ENCODE peak calls at places on chromosome 21, in six cellular contexts. One of them, this sample, is unnamed.

GRCh38 chr21:43884012-43884860 is 19.2 kb downstream of the AGPAT3 start:
- DNase-seq in uterus: no peak
- DNase-seq in HCT116: peak; percentile 83
- DNase-seq in body of pancreas: peak; percentile 73
- DNase-seq in IMR-90: no peak
- DNase-seq in BE2C: peak; percentile 34
- DNase-seq in this sample: no peak

GRCh38 chr21:14877581-14878228 is 187.1 kb downstream of the NRIP1 start:
- DNase-seq in uterus: no peak
- DNase-seq in body of pancreas: no peak
- DNase-seq in BE2C: no peak
- DNase-seq in HCT116: no peak
- DNase-seq in IMR-90: peak; percentile 49
- DNase-seq in this sample: no peak

GRCh38 chr21:26852422-26852821 is 7.2 kb upstream of the ADAMTS1 start:
- DNase-seq in IMR-90: no peak
- DNase-seq in body of pancreas: no peak
- DNase-seq in HCT116: no peak
- DNase-seq in BE2C: no peak
- DNase-seq in uterus: no peak
- DNase-seq in this sample: no peak

GRCh38 chr21:34074283-34075098 is 1.1 kb downstream of the MRPS6 start:
- DNase-seq in BE2C: no peak
- DNase-seq in body of pancreas: no peak
- DNase-seq in IMR-90: no peak
- DNase-seq in uterus: no peak
- DNase-seq in HCT116: no peak
- DNase-seq in this sample: no peak

GRCh38 chr21:14120091-14120734 is 90.5 kb downstream of the LIPI start:
- DNase-seq in HCT116: no peak
- DNase-seq in uterus: no peak
- DNase-seq in body of pancreas: peak; percentile 26
- DNase-seq in IMR-90: peak; percentile 8
- DNase-seq in BE2C: peak; percentile 75
- DNase-seq in this sample: peak; percentile 16

GRCh38 chr21:38468989-38469388 is 29.3 kb downstream of the ERG start:
- DNase-seq in IMR-90: no peak
- DNase-seq in BE2C: no peak
- DNase-seq in HCT116: no peak
- DNase-seq in body of pancreas: no peak
- DNase-seq in uterus: no peak
- DNase-seq in this sample: no peak

GRCh38 chr21:39385299-39386145 is 36.6 kb upstream of the HMGN1 start:
- DNase-seq in uterus: peak; percentile 79
- DNase-seq in body of pancreas: peak; percentile 97
- DNase-seq in HCT116: no peak
- DNase-seq in IMR-90: peak; percentile 75
- DNase-seq in BE2C: peak; percentile 90
- DNase-seq in this sample: no peak

GRCh38 chr21:35648512-35648911 is 411.8 kb downstream of the SETD4 start:
- DNase-seq in uterus: no peak
- DNase-seq in BE2C: no peak
- DNase-seq in IMR-90: no peak
- DNase-seq in body of pancreas: peak; percentile 47
- DNase-seq in HCT116: no peak
- DNase-seq in this sample: no peak

GRCh38 chr21:37552496-37553399 is 186.2 kb downstream of the DYRK1A start:
- DNase-seq in uterus: no peak
- DNase-seq in HCT116: no peak
- DNase-seq in body of pancreas: no peak
- DNase-seq in IMR-90: no peak
- DNase-seq in BE2C: no peak
- DNase-seq in this sample: no peak

GRCh38 chr21:25329227-25329626 is 278.1 kb downstream of the MRPL39 start:
- DNase-seq in IMR-90: peak; percentile 91
- DNase-seq in uterus: no peak
- DNase-seq in body of pancreas: no peak
- DNase-seq in HCT116: no peak
- DNase-seq in BE2C: no peak
- DNase-seq in this sample: no peak

GRCh38 chr21:32253215-32253641 is 25.6 kb downstream of the MIS18A start:
- DNase-seq in uterus: peak; percentile 59
- DNase-seq in IMR-90: peak; percentile 65
- DNase-seq in HCT116: no peak
- DNase-seq in body of pancreas: peak; percentile 59
- DNase-seq in BE2C: peak; percentile 32
- DNase-seq in this sample: no peak

GRCh38 chr21:36626791-36627190 is 72.1 kb upstream of the SIM2 start:
- DNase-seq in IMR-90: no peak
- DNase-seq in uterus: no peak
- DNase-seq in BE2C: no peak
- DNase-seq in body of pancreas: no peak
- DNase-seq in HCT116: no peak
- DNase-seq in this sample: no peak

GRCh38 chr21:40421121-40421520 is 425.8 kb downstream of the DSCAM start:
- DNase-seq in BE2C: no peak
- DNase-seq in IMR-90: no peak
- DNase-seq in HCT116: no peak
- DNase-seq in uterus: no peak
- DNase-seq in body of pancreas: no peak
- DNase-seq in this sample: no peak

GRCh38 chr21:18603246-18603645 is 199.7 kb upstream of the TMPRSS15 start:
- DNase-seq in BE2C: no peak
- DNase-seq in HCT116: no peak
- DNase-seq in body of pancreas: no peak
- DNase-seq in uterus: no peak
- DNase-seq in IMR-90: no peak
- DNase-seq in this sample: no peak

GRCh38 chr21:39175154-39175553 is 8.1 kb downstream of the PSMG1 start:
- DNase-seq in uterus: no peak
- DNase-seq in BE2C: no peak
- DNase-seq in IMR-90: peak; percentile 40
- DNase-seq in HCT116: no peak
- DNase-seq in body of pancreas: no peak
- DNase-seq in this sample: no peak

GRCh38 chr21:36113647-36114428 is 21.0 kb upstream of the CBR3 start:
- DNase-seq in body of pancreas: peak; percentile 30
- DNase-seq in IMR-90: no peak
- DNase-seq in BE2C: no peak
- DNase-seq in HCT116: no peak
- DNase-seq in uterus: no peak
- DNase-seq in this sample: no peak

GRCh38 chr21:41219498-41220207 is 51.7 kb downstream of the BACE2 start:
- DNase-seq in BE2C: no peak
- DNase-seq in body of pancreas: peak; percentile 21
- DNase-seq in HCT116: no peak
- DNase-seq in uterus: no peak
- DNase-seq in IMR-90: no peak
- DNase-seq in this sample: no peak

GRCh38 chr21:35988396-35989140 is 71.8 kb downstream of the SETD4 start:
- DNase-seq in IMR-90: no peak
- DNase-seq in uterus: no peak
- DNase-seq in body of pancreas: no peak
- DNase-seq in BE2C: no peak
- DNase-seq in HCT116: no peak
- DNase-seq in this sample: no peak

GRCh38 chr21:43934716-43935705 is 70.0 kb downstream of the AGPAT3 start:
- DNase-seq in BE2C: no peak
- DNase-seq in IMR-90: no peak
- DNase-seq in body of pancreas: no peak
- DNase-seq in uterus: no peak
- DNase-seq in HCT116: no peak
- DNase-seq in this sample: no peak

GRCh38 chr21:41143596-41144325 is 24.2 kb upstream of the BACE2 start:
- DNase-seq in BE2C: no peak
- DNase-seq in body of pancreas: no peak
- DNase-seq in uterus: no peak
- DNase-seq in IMR-90: no peak
- DNase-seq in HCT116: no peak
- DNase-seq in this sample: no peak

GRCh38 chr21:32472890-32473765 is 60.6 kb downstream of the EVA1C start:
- DNase-seq in body of pancreas: no peak
- DNase-seq in HCT116: no peak
- DNase-seq in uterus: no peak
- DNase-seq in IMR-90: no peak
- DNase-seq in BE2C: no peak
- DNase-seq in this sample: no peak

GRCh38 chr21:18499761-18500376 is 96.3 kb upstream of the TMPRSS15 start:
- DNase-seq in HCT116: peak; percentile 10
- DNase-seq in uterus: no peak
- DNase-seq in body of pancreas: peak; percentile 44
- DNase-seq in BE2C: peak; percentile 75
- DNase-seq in IMR-90: peak; percentile 13
- DNase-seq in this sample: no peak

GRCh38 chr21:18142639-18143038 is 102.0 kb upstream of the CHODL start:
- DNase-seq in BE2C: no peak
- DNase-seq in body of pancreas: no peak
- DNase-seq in HCT116: no peak
- DNase-seq in IMR-90: no peak
- DNase-seq in uterus: no peak
- DNase-seq in this sample: no peak

GRCh38 chr21:31403596-31404333 is 59.7 kb upstream of the TIAM1 start:
- DNase-seq in body of pancreas: no peak
- DNase-seq in uterus: no peak
- DNase-seq in IMR-90: no peak
- DNase-seq in BE2C: no peak
- DNase-seq in HCT116: no peak
- DNase-seq in this sample: no peak

GRCh38 chr21:35503646-35504045 is 454.5 kb upstream of the RUNX1 start:
- DNase-seq in uterus: no peak
- DNase-seq in IMR-90: peak; percentile 6
- DNase-seq in HCT116: no peak
- DNase-seq in body of pancreas: peak; percentile 31
- DNase-seq in BE2C: no peak
- DNase-seq in this sample: no peak

GRCh38 chr21:32824950-32825349 is 53.4 kb upstream of the PAXBP1 start:
- DNase-seq in HCT116: no peak
- DNase-seq in BE2C: no peak
- DNase-seq in IMR-90: no peak
- DNase-seq in body of pancreas: no peak
- DNase-seq in uterus: no peak
- DNase-seq in this sample: no peak

GRCh38 chr21:38229260-38229877 is 27.4 kb upstream of the KCNJ15 start:
- DNase-seq in body of pancreas: no peak
- DNase-seq in HCT116: no peak
- DNase-seq in uterus: no peak
- DNase-seq in IMR-90: no peak
- DNase-seq in BE2C: no peak
- DNase-seq in this sample: no peak

GRCh38 chr21:38434913-38435533 is 63.3 kb downstream of the ERG start:
- DNase-seq in body of pancreas: no peak
- DNase-seq in uterus: no peak
- DNase-seq in IMR-90: peak; percentile 34
- DNase-seq in HCT116: no peak
- DNase-seq in BE2C: no peak
- DNase-seq in this sample: no peak

GRCh38 chr21:36150192-36150711 is 6.4 kb upstream of the DOP1B start:
- DNase-seq in body of pancreas: peak; percentile 57
- DNase-seq in IMR-90: peak; percentile 54
- DNase-seq in BE2C: no peak
- DNase-seq in uterus: peak; percentile 56
- DNase-seq in HCT116: no peak
- DNase-seq in this sample: peak; percentile 48

DNA sequence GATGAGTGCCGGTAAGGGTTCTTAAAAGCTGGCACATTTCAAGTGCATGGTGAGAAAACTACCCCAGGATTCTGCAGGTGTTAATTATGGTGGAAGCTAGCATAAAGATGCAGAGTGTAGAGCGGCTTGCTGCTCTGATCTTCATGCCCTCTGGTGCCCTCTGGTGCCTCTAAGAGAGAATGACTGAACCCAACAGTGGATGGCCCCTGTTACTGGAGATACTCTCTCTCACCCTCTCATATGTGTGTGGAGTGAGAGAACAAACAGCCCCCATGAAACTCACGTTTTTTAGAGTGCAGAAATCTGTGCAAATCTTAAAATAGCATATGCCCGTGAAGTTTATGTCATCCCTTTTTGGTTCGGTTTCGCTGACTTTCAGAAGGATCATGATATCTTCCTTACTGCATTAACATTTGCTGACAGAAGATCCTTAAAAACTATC is 90.0 kb downstream of the GRIK1 start:
- DNase-seq in uterus: no peak
- DNase-seq in body of pancreas: peak; percentile 75
- DNase-seq in HCT116: no peak
- DNase-seq in IMR-90: peak; percentile 57
- DNase-seq in BE2C: peak; percentile 50
- DNase-seq in this sample: peak; percentile 29
- TF ChIP-seq CTCF in uterus: peak; percentile 41
- TF ChIP-seq CTCF in body of pancreas: peak; percentile 80
- TF ChIP-seq CTCF in HCT116: peak; percentile 54
- TF ChIP-seq CTCF in IMR-90: peak; percentile 78
- TF ChIP-seq CTCF in BE2C: peak; percentile 86
- TF ChIP-seq CTCF in this sample: peak; percentile 84

GRCh38 chr21:45288441-45288841 is 746 bp upstream of the POFUT2 start:
- DNase-seq in body of pancreas: no peak
- DNase-seq in uterus: no peak
- DNase-seq in IMR-90: no peak
- DNase-seq in BE2C: peak; percentile 15
- DNase-seq in HCT116: no peak
- DNase-seq in this sample: no peak

GRCh38 chr21:45289134-45289533 is 1.4 kb upstream of the POFUT2 start:
- DNase-seq in BE2C: no peak
- DNase-seq in body of pancreas: no peak
- DNase-seq in HCT116: no peak
- DNase-seq in IMR-90: no peak
- DNase-seq in uterus: no peak
- DNase-seq in this sample: no peak

GRCh38 chr21:45291613-45292398 is 4.1 kb upstream of the POFUT2 start:
- DNase-seq in HCT116: no peak
- DNase-seq in uterus: no peak
- DNase-seq in BE2C: peak; percentile 33
- DNase-seq in IMR-90: no peak
- DNase-seq in body of pancreas: no peak
- DNase-seq in this sample: no peak

GRCh38 chr21:45290948-45291612 is 3.4 kb upstream of the POFUT2 start:
- DNase-seq in IMR-90: peak; percentile 58
- DNase-seq in BE2C: peak; percentile 48
- DNase-seq in body of pancreas: no peak
- DNase-seq in uterus: peak; percentile 44
- DNase-seq in HCT116: no peak
- DNase-seq in this sample: no peak

GRCh38 chr21:45289655-45290515 is 2.2 kb upstream of the POFUT2 start:
- DNase-seq in IMR-90: peak; percentile 48
- DNase-seq in BE2C: peak; percentile 27
- DNase-seq in body of pancreas: no peak
- DNase-seq in uterus: no peak
- DNase-seq in HCT116: peak; percentile 35
- DNase-seq in this sample: no peak
- TF ChIP-seq CTCF in IMR-90: peak; percentile 44
- TF ChIP-seq CTCF in BE2C: peak; percentile 47
- TF ChIP-seq CTCF in body of pancreas: no peak
- TF ChIP-seq CTCF in uterus: no peak
- TF ChIP-seq CTCF in HCT116: peak; percentile 37
- TF ChIP-seq CTCF in this sample: no peak

GRCh38 chr21:16775056-16775455 is 737.8 kb upstream of the CXADR start:
- DNase-seq in uterus: no peak
- DNase-seq in BE2C: no peak
- DNase-seq in IMR-90: no peak
- DNase-seq in body of pancreas: no peak
- DNase-seq in HCT116: no peak
- DNase-seq in this sample: no peak
- TF ChIP-seq CTCF in uterus: no peak
- TF ChIP-seq CTCF in BE2C: no peak
- TF ChIP-seq CTCF in IMR-90: no peak
- TF ChIP-seq CTCF in body of pancreas: no peak
- TF ChIP-seq CTCF in HCT116: no peak
- TF ChIP-seq CTCF in this sample: no peak

GRCh38 chr21:42736646-42737350 is 83.4 kb downstream of the PDE9A start:
- DNase-seq in body of pancreas: peak; percentile 1
- DNase-seq in BE2C: no peak
- DNase-seq in HCT116: no peak
- DNase-seq in IMR-90: no peak
- DNase-seq in uterus: no peak
- DNase-seq in this sample: no peak
- TF ChIP-seq CTCF in body of pancreas: no peak
- TF ChIP-seq CTCF in BE2C: no peak
- TF ChIP-seq CTCF in HCT116: no peak
- TF ChIP-seq CTCF in IMR-90: no peak
- TF ChIP-seq CTCF in uterus: no peak
- TF ChIP-seq CTCF in this sample: no peak